ENCODE peak calls at places on chromosome 9, in four cellular contexts. T is GM12878, W is T-cell, H is prostate gland. X is an unnamed sample.

GRCh38 chr9:3916984-3917383 is 382.9 kb downstream of the GLIS3 start:
- DNase-seq in T (no peak), W (no peak), H (no peak), X (no peak)

GRCh38 chr9:99873943-99874584 is 32.4 kb upstream of the STX17 start:
- DNase-seq in T (no peak), W (no peak), H (no peak), X (no peak)

GRCh38 chr9:105993051-105993854 is 298.9 kb downstream of the TMEM38B start:
- DNase-seq in T (no peak), W (no peak), H (no peak), X (no peak)

GRCh38 chr9:84697494-84698114 is 28.1 kb downstream of the NTRK2 start:
- DNase-seq in T (no peak), W (peak), H (peak), X (peak)

GRCh38 chr9:2271426-2271825 is 256.3 kb downstream of the SMARCA2 start:
- DNase-seq in T (peak), W (no peak), H (no peak), X (peak)

GRCh38 chr9:80197661-80198060 is 625.9 kb downstream of the TLE4 start:
- DNase-seq in T (no peak), W (no peak), H (no peak), X (no peak)

GRCh38 chr9:99357575-99357974 is 135.5 kb downstream of the SEC61B start:
- DNase-seq in T (no peak), W (no peak), H (no peak), X (no peak)

GRCh38 chr9:117028103-117028858 is 341.2 kb downstream of the TRIM32 start:
- DNase-seq in T (no peak), W (no peak), H (no peak), X (no peak)

GRCh38 chr9:92726971-92727715 is 37.5 kb downstream of the BICD2 start:
- DNase-seq in T (no peak), W (no peak), H (no peak), X (no peak)

GRCh38 chr9:129201289-129201688 is 23.2 kb upstream of the IER5L start:
- DNase-seq in T (no peak), W (no peak), H (no peak), X (no peak)

GRCh38 chr9:90641868-90642558 is 611 bp downstream of the DIRAS2 start:
- DNase-seq in T (no peak), W (no peak), H (no peak), X (no peak)

GRCh38 chr9:121286973-121287721 is 19.2 kb downstream of the GSN start:
- DNase-seq in T (no peak), W (no peak), H (peak), X (no peak)

GRCh38 chr9:17081351-17081750 is 53.5 kb upstream of the CNTLN start:
- DNase-seq in T (no peak), W (no peak), H (no peak), X (no peak)

GRCh38 chr9:68540712-68541535 is at the start of gene TMEM252:
- DNase-seq in T (no peak), W (no peak), H (no peak), X (no peak)

GRCh38 chr9:91420471-91421021 is 3.1 kb downstream of the NFIL3 start:
- DNase-seq in T (no peak), W (no peak), H (peak), X (no peak)

GRCh38 chr9:114883709-114884108 is 46.7 kb downstream of the TNFSF8 start:
- DNase-seq in T (no peak), W (no peak), H (no peak), X (no peak)

GRCh38 chr9:119322137-119322695 is 47.0 kb downstream of the BRINP1 start:
- DNase-seq in T (no peak), W (no peak), H (no peak), X (no peak)

X was measured in T-helper 1 cell.